ENCODE peak calls at places on chromosomes 11 and 22, in four cellular contexts. One of them, this sample, is unnamed.

GRCh38 chr11:72405009-72405408 is 29.3 kb downstream of the CLPB start:
- DNase-seq in lung: no peak
- DNase-seq in CD8-positive, alpha-beta T cell: no peak
- DNase-seq in dorsolateral prefrontal cortex: no peak
- DNase-seq in this sample: no peak

GRCh38 chr11:112871909-112872511 is 89.2 kb upstream of the NCAM1 start:
- DNase-seq in lung: no peak
- DNase-seq in CD8-positive, alpha-beta T cell: no peak
- DNase-seq in dorsolateral prefrontal cortex: no peak
- DNase-seq in this sample: no peak

GRCh38 chr11:130915556-130916237 is 582 bp downstream of the SNX19 start:
- DNase-seq in lung: no peak
- DNase-seq in CD8-positive, alpha-beta T cell: no peak
- DNase-seq in dorsolateral prefrontal cortex: no peak
- DNase-seq in this sample: no peak

GRCh38 chr11:120985718-120986569 is 38.0 kb upstream of the TBCEL start:
- DNase-seq in lung: peak
- DNase-seq in CD8-positive, alpha-beta T cell: peak
- DNase-seq in dorsolateral prefrontal cortex: peak
- DNase-seq in this sample: peak

GRCh38 chr22:48921411-48921903 is 906.2 kb downstream of the BRD1 start:
- DNase-seq in lung: no peak
- DNase-seq in CD8-positive, alpha-beta T cell: peak
- DNase-seq in dorsolateral prefrontal cortex: peak
- DNase-seq in this sample: no peak

GRCh38 chr11:65588199-65589054 is 7.2 kb downstream of the KCNK7 start:
- DNase-seq in lung: no peak
- DNase-seq in CD8-positive, alpha-beta T cell: peak
- DNase-seq in dorsolateral prefrontal cortex: no peak
- DNase-seq in this sample: peak

GRCh38 chr22:20520093-20520511 is 12.7 kb downstream of the MED15 start:
- DNase-seq in lung: no peak
- DNase-seq in CD8-positive, alpha-beta T cell: peak
- DNase-seq in dorsolateral prefrontal cortex: no peak
- DNase-seq in this sample: no peak

GRCh38 chr11:47593934-47594855 is at the start of gene C1QTNF4:
- DNase-seq in lung: no peak
- DNase-seq in CD8-positive, alpha-beta T cell: no peak
- DNase-seq in dorsolateral prefrontal cortex: no peak
- DNase-seq in this sample: no peak

GRCh38 chr11:1221848-1222311 is 986 bp upstream of the MUC5B start:
- DNase-seq in lung: no peak
- DNase-seq in CD8-positive, alpha-beta T cell: no peak
- DNase-seq in dorsolateral prefrontal cortex: no peak
- DNase-seq in this sample: peak

GRCh38 chr22:26131755-26132154 is 37.5 kb upstream of the SEZ6L start:
- DNase-seq in lung: no peak
- DNase-seq in CD8-positive, alpha-beta T cell: no peak
- DNase-seq in dorsolateral prefrontal cortex: no peak
- DNase-seq in this sample: no peak

GRCh38 chr11:66835762-66836405 is 7.4 kb upstream of the RCE1 start:
- DNase-seq in lung: no peak
- DNase-seq in CD8-positive, alpha-beta T cell: no peak
- DNase-seq in dorsolateral prefrontal cortex: no peak
- DNase-seq in this sample: no peak

GRCh38 chr11:3207530-3208189 is 11.0 kb downstream of the MRGPRG start:
- DNase-seq in lung: no peak
- DNase-seq in CD8-positive, alpha-beta T cell: no peak
- DNase-seq in dorsolateral prefrontal cortex: no peak
- DNase-seq in this sample: no peak

GRCh38 chr22:38751422-38752346 is 4.1 kb downstream of the SUN2 start:
- DNase-seq in lung: peak
- DNase-seq in CD8-positive, alpha-beta T cell: peak
- DNase-seq in dorsolateral prefrontal cortex: no peak
- DNase-seq in this sample: peak

GRCh38 chr22:37328017-37328416 is 45.7 kb downstream of the CYTH4 start:
- DNase-seq in lung: no peak
- DNase-seq in CD8-positive, alpha-beta T cell: no peak
- DNase-seq in dorsolateral prefrontal cortex: no peak
- DNase-seq in this sample: no peak
- TF ChIP-seq CTCF in lung: no peak
- TF ChIP-seq CTCF in CD8-positive, alpha-beta T cell: no peak
- TF ChIP-seq CTCF in dorsolateral prefrontal cortex: no peak
- TF ChIP-seq CTCF in this sample: no peak

GRCh38 chr11:12148882-12149281 is 38.5 kb downstream of the MICAL2 start:
- DNase-seq in lung: no peak
- DNase-seq in CD8-positive, alpha-beta T cell: no peak
- DNase-seq in dorsolateral prefrontal cortex: no peak
- DNase-seq in this sample: no peak

GRCh38 chr11:12150831-12151382 is 40.5 kb downstream of the MICAL2 start:
- DNase-seq in lung: no peak
- DNase-seq in CD8-positive, alpha-beta T cell: no peak
- DNase-seq in dorsolateral prefrontal cortex: peak
- DNase-seq in this sample: no peak

GRCh38 chr11:12148466-12148865 is 38.1 kb downstream of the MICAL2 start:
- DNase-seq in lung: no peak
- DNase-seq in CD8-positive, alpha-beta T cell: no peak
- DNase-seq in dorsolateral prefrontal cortex: no peak
- DNase-seq in this sample: no peak

GRCh38 chr11:12147827-12148226 is 37.4 kb downstream of the MICAL2 start:
- DNase-seq in lung: no peak
- DNase-seq in CD8-positive, alpha-beta T cell: no peak
- DNase-seq in dorsolateral prefrontal cortex: no peak
- DNase-seq in this sample: no peak

DNA sequence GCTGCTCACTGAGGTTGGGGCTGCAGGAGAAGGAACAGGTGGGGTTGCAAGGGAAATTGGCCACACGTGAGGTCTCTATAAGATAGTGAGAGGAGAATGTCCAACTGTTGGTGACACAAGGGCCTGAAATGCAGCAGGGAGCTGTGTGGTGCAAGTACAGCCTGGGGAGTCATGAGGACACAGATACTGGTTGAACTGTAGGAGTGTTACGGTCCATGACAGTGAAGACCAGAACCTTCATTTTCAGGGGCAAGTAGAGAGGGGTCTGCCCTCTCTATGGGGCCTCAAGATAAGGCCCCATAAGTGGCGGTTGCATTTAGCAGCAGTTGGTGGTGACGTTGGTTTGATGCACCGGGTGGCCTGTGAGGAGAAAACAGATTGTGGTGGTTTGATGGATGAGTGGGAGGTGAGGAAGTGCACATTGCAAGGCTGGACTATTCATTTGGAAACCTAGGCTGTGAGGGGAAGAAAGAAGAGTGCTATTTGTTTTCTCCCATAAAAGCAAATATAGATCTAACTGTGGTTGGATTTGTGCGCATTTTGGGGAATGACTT is 39.4 kb downstream of the MICAL2 start:
- DNase-seq in lung: no peak
- DNase-seq in CD8-positive, alpha-beta T cell: no peak
- DNase-seq in dorsolateral prefrontal cortex: peak
- DNase-seq in this sample: no peak
- H3K4me3 ChIP-seq in lung: no peak
- H3K4me3 ChIP-seq in CD8-positive, alpha-beta T cell: no peak
- H3K4me3 ChIP-seq in dorsolateral prefrontal cortex: no peak
- H3K4me3 ChIP-seq in this sample: no peak

GRCh38 chr11:6614446-6614845 is 2.4 kb upstream of the TAF10 start:
- DNase-seq in lung: no peak
- DNase-seq in CD8-positive, alpha-beta T cell: no peak
- DNase-seq in dorsolateral prefrontal cortex: no peak
- DNase-seq in this sample: no peak
- H3K27ac ChIP-seq in lung: no peak
- H3K27ac ChIP-seq in CD8-positive, alpha-beta T cell: no peak
- H3K27ac ChIP-seq in dorsolateral prefrontal cortex: no peak
- H3K27ac ChIP-seq in this sample: no peak

GRCh38 chr22:24327827-24328226 is 57.2 kb downstream of the SPECC1L start:
- DNase-seq in lung: no peak
- DNase-seq in CD8-positive, alpha-beta T cell: no peak
- DNase-seq in dorsolateral prefrontal cortex: no peak
- DNase-seq in this sample: no peak
- TF ChIP-seq CTCF in lung: no peak
- TF ChIP-seq CTCF in CD8-positive, alpha-beta T cell: no peak
- TF ChIP-seq CTCF in dorsolateral prefrontal cortex: no peak
- TF ChIP-seq CTCF in this sample: no peak

This sample was measured in heart right ventricle.